ENCODE peak calls at places on chromosomes 11 and 22, in nine cellular contexts. U, Q, H, G, F, K, T, L and N are unnamed samples.

GRCh38 chr11:44814881-44815592 is 88.3 kb downstream of the TSPAN18 start:
- DNase-seq in H (peak), L (no peak), T (peak), Q (no peak), G (no peak), F (no peak), K (no peak), U (no peak), N (peak)

GRCh38 chr22:46066691-46067090 is 83.6 kb upstream of the PPARA start:
- DNase-seq in Q (peak), U (no peak), F (no peak), H (peak), K (no peak), L (no peak), T (peak), G (no peak), N (no peak)

GRCh38 chr22:23267225-23268043 is 87.1 kb downstream of the BCR start:
- DNase-seq in T (no peak), K (no peak), F (no peak), H (no peak), G (no peak), U (no peak), Q (no peak), L (no peak), N (no peak)

GRCh38 chr11:6925636-6926207 is 504 bp upstream of the ZNF215 start:
- DNase-seq in T (peak), K (peak), F (no peak), U (no peak), L (no peak), Q (no peak), G (no peak), H (no peak), N (no peak)

GRCh38 chr11:43987384-43988039 is 45.1 kb downstream of the C11orf96 start:
- DNase-seq in L (no peak), H (no peak), U (no peak), F (no peak), G (peak), T (peak), Q (no peak), K (no peak), N (no peak)

GRCh38 chr11:35274909-35275807 is 136.2 kb downstream of the CD44 start:
- DNase-seq in K (peak), U (no peak), Q (peak), L (no peak), T (peak), G (no peak), F (no peak), H (no peak), N (no peak)

GRCh38 chr11:107849791-107850190 is 8.8 kb downstream of the SLC35F2 start:
- DNase-seq in T (no peak), F (no peak), U (no peak), L (no peak), Q (no peak), G (no peak), K (no peak), H (peak), N (peak)

GRCh38 chr11:129530154-129530895 is 154.7 kb downstream of the BARX2 start:
- DNase-seq in F (no peak), T (no peak), K (peak), G (no peak), L (no peak), U (no peak), H (no peak), Q (no peak), N (no peak)

GRCh38 chr11:117866526-117866925 is 9.9 kb downstream of the FXYD6 start:
- DNase-seq in T (no peak), K (no peak), L (no peak), Q (no peak), F (no peak), G (no peak), U (no peak), H (no peak), N (no peak)

GRCh38 chr11:96642584-96642983 is 252.8 kb downstream of the JRKL start:
- DNase-seq in F (no peak), G (no peak), L (no peak), Q (no peak), H (no peak), U (no peak), K (peak), T (no peak), N (no peak)

GRCh38 chr11:7072401-7073028 is 16.3 kb upstream of the RBMXL2 start:
- DNase-seq in K (no peak), G (no peak), Q (no peak), U (no peak), L (no peak), H (no peak), T (no peak), F (no peak), N (no peak)